ENCODE peak calls at places on chromosomes 6 and 20, in seven cellular contexts. P, D, O, C, I, W and Y are unnamed samples.
A peak's percentile ranks its signal among the peaks of the same experiment; 100 is the strongest.

GRCh38 chr6:51842066-51842465 is 245.3 kb downstream of the PKHD1 start:
- DNase-seq in I (no peak), C (no peak), O (no peak), P (no peak), W (no peak), D (no peak), Y (no peak)

GRCh38 chr6:30887901-30888300 is 3.6 kb downstream of the DDR1 start:
- DNase-seq in C (no peak), P (no peak), D (no peak), I (no peak), O (no peak), W (peak; percentile 27), Y (no peak)

GRCh38 chr6:25070547-25071366 is 135.0 kb upstream of the RIPOR2 start:
- DNase-seq in O (peak; percentile 90), D (no peak), P (peak; percentile 90), C (peak; percentile 58), I (peak; percentile 40), W (peak; percentile 75), Y (peak; percentile 95)

GRCh38 chr6:147156218-147156617 is 48.0 kb upstream of the STXBP5 start:
- DNase-seq in O (no peak), W (no peak), P (no peak), I (no peak), C (no peak), D (no peak), Y (no peak)

GRCh38 chr6:165621950-165622349 is 41.1 kb downstream of the PDE10A start:
- DNase-seq in C (no peak), D (no peak), W (no peak), P (no peak), I (no peak), O (no peak), Y (no peak)

GRCh38 chr6:137772541-137773289 is 94.3 kb upstream of the TNFAIP3 start:
- DNase-seq in O (no peak), I (no peak), P (no peak), D (no peak), W (no peak), C (no peak), Y (no peak)

GRCh38 chr6:4687656-4687988 is 88.6 kb upstream of the CDYL start:
- DNase-seq in O (no peak), C (no peak), P (no peak), D (no peak), W (no peak), I (no peak), Y (no peak)

GRCh38 chr6:35425284-35425683 is 26.9 kb upstream of the FANCE start:
- DNase-seq in D (no peak), W (peak; percentile 81), C (no peak), P (no peak), O (no peak), I (no peak), Y (no peak)

GRCh38 chr6:159943101-159943632 is 25.7 kb upstream of the IGF2R start:
- DNase-seq in P (no peak), C (no peak), I (no peak), W (peak; percentile 32), O (no peak), D (no peak), Y (no peak)

GRCh38 chr6:31871068-31871659 is 7.6 kb downstream of the SLC44A4 start:
- DNase-seq in P (no peak), I (no peak), W (peak; percentile 40), C (no peak), O (no peak), D (no peak), Y (no peak)

GRCh38 chr6:144181639-144182038 is 31.3 kb downstream of the STX11 start:
- DNase-seq in O (no peak), W (no peak), D (no peak), P (no peak), C (no peak), I (no peak), Y (no peak)

GRCh38 chr20:45508068-45508886 is 7.1 kb downstream of the SPINT3 start:
- DNase-seq in P (no peak), D (no peak), C (no peak), I (no peak), O (no peak), W (no peak), Y (no peak)